ENCODE peak calls at places on chromosomes 7 and 10, in four cellular contexts. D is stimulated activated CD8-positive, alpha-beta memory T cell treated with anti-CD3 and anti-CD28 coated beads, Interleukin-4, amount 100 ng/mL, for 24 hours; P is lower leg skin; Z is colonic mucosa. E is an unnamed sample.

GRCh38 chr10:71259815-71260501 is 47.6 kb downstream of the UNC5B start:
- DNase-seq in D (no peak), P (peak; percentile 39), Z (peak; percentile 86), E (no peak)

GRCh38 chr10:102651455-102652169 is 7.3 kb downstream of the TRIM8 start:
- DNase-seq in D (no peak), P (no peak), Z (no peak), E (no peak)

GRCh38 chr7:151792671-151793070 is 84.2 kb downstream of the PRKAG2 start:
- DNase-seq in D (no peak), P (no peak), Z (no peak), E (no peak)

GRCh38 chr10:119769886-119770285 is 44.0 kb downstream of the INPP5F start:
- DNase-seq in D (no peak), P (no peak), Z (no peak), E (no peak)

GRCh38 chr7:155796381-155797261 is 15.6 kb downstream of the SHH start:
- DNase-seq in D (peak; percentile 65), P (no peak), Z (peak; percentile 63), E (no peak)

GRCh38 chr7:91367812-91368578 is 103.8 kb downstream of the FZD1 start:
- DNase-seq in D (no peak), P (no peak), Z (no peak), E (no peak)

GRCh38 chr7:81430150-81430549 is 339.7 kb downstream of the HGF start:
- DNase-seq in D (no peak), P (no peak), Z (no peak), E (no peak)

GRCh38 chr7:69603937-69604494 is 5.7 kb downstream of the AUTS2 start:
- DNase-seq in D (no peak), P (no peak), Z (no peak), E (no peak)

GRCh38 chr7:71237945-71238344 is 106.0 kb downstream of the GALNT17 start:
- DNase-seq in D (no peak), P (no peak), Z (no peak), E (no peak)

GRCh38 chr10:86346169-86346793 is 20.3 kb downstream of the GRID1 start:
- DNase-seq in D (no peak), P (no peak), Z (no peak), E (no peak)

GRCh38 chr7:44377681-44378421 is 52.5 kb upstream of the CAMK2B start:
- DNase-seq in D (no peak), P (no peak), Z (no peak), E (no peak)

GRCh38 chr10:75508814-75509306 is 77.4 kb downstream of the LRMDA start:
- DNase-seq in D (no peak), P (no peak), Z (no peak), E (no peak)

GRCh38 chr7:120603366-120603765 is 254.6 kb downstream of the TSPAN12 start:
- DNase-seq in D (no peak), P (no peak), Z (no peak), E (no peak)

GRCh38 chr7:134925766-134926165 is 60.5 kb upstream of the AGBL3 start:
- DNase-seq in D (no peak), P (no peak), Z (no peak), E (no peak)

GRCh38 chr10:24435374-24435773 is 226.4 kb downstream of the KIAA1217 start:
- DNase-seq in D (no peak), P (no peak), Z (no peak), E (no peak)

GRCh38 chr10:27893320-27894014 is 105.4 kb downstream of the ODAD2 start:
- DNase-seq in D (no peak), P (no peak), Z (no peak), E (no peak)

GRCh38 chr7:144842377-144842851 is 6.6 kb upstream of the TPK1 start:
- DNase-seq in D (no peak), P (peak; percentile 55), Z (peak; percentile 85), E (no peak)

GRCh38 chr10:8969853-8970252 is 915.4 kb downstream of the GATA3 start:
- DNase-seq in D (no peak), P (no peak), Z (no peak), E (no peak)

GRCh38 chr7:99407849-99408346 is 499 bp downstream of the PDAP1 start:
- DNase-seq in D (no peak), P (peak; percentile 58), Z (peak; percentile 58), E (no peak)

GRCh38 chr7:22931011-22931410 is 82.9 kb downstream of the HYCC1 start:
- DNase-seq in D (no peak), P (no peak), Z (no peak), E (no peak)

GRCh38 chr10:113958631-113959382 is 84.9 kb upstream of the ADRB1 start:
- DNase-seq in D (no peak), P (no peak), Z (peak; percentile 76), E (no peak)

GRCh38 chr10:71728218-71728737 is 8.7 kb upstream of the C10orf105 start:
- DNase-seq in D (no peak), P (no peak), Z (no peak), E (no peak)

GRCh38 chr7:128020161-128020560 is 11.1 kb downstream of the LRRC4 start:
- DNase-seq in D (no peak), P (no peak), Z (no peak), E (peak; percentile 11)

GRCh38 chr10:122068844-122069243 is 79.9 kb downstream of the TACC2 start:
- DNase-seq in D (no peak), P (no peak), Z (no peak), E (no peak)

GRCh38 chr7:87234949-87235348 is 15.4 kb upstream of the TMEM243 start:
- DNase-seq in D (no peak), P (no peak), Z (no peak), E (no peak)

GRCh38 chr10:93652857-93653256 is 40.5 kb downstream of the PDE6C start:
- DNase-seq in D (no peak), P (no peak), Z (no peak), E (no peak)

GRCh38 chr7:41148521-41148951 is 554.4 kb downstream of the INHBA start:
- DNase-seq in D (no peak), P (no peak), Z (no peak), E (no peak)

GRCh38 chr7:26476271-26476670 is 184.6 kb downstream of the SNX10 start:
- DNase-seq in D (no peak), P (no peak), Z (no peak), E (no peak)

GRCh38 chr7:117014099-117014656 is 60.9 kb downstream of the ST7 start:
- DNase-seq in D (no peak), P (no peak), Z (no peak), E (no peak)

GRCh38 chr7:132084776-132085388 is 491.4 kb downstream of the PLXNA4 start:
- DNase-seq in D (no peak), P (no peak), Z (no peak), E (no peak)

GRCh38 chr7:139417478-139417877 is 57.8 kb downstream of the LUC7L2 start:
- DNase-seq in D (no peak), P (no peak), Z (no peak), E (no peak)

GRCh38 chr10:114081911-114082583 is 38.4 kb downstream of the ADRB1 start:
- DNase-seq in D (no peak), P (no peak), Z (no peak), E (no peak)

GRCh38 chr7:139992353-139993054 is 70.2 kb downstream of the PARP12 start:
- DNase-seq in D (no peak), P (no peak), Z (no peak), E (no peak)

GRCh38 chr7:139853576-139854511 is 24.8 kb downstream of the TBXAS1 start:
- DNase-seq in D (no peak), P (peak; percentile 61), Z (peak; percentile 19), E (no peak)

GRCh38 chr7:127780489-127780888 is 128.5 kb downstream of the SND1 start:
- DNase-seq in D (no peak), P (no peak), Z (no peak), E (no peak)

GRCh38 chr10:58950618-58951017 is 225.8 kb upstream of the PHYHIPL start:
- DNase-seq in D (no peak), P (no peak), Z (no peak), E (no peak)